ENCODE peak calls at places on chromosomes 1 and 21, in seven cellular contexts. One of them, this sample, is unnamed.
A peak's percentile ranks its signal among the peaks of the same experiment; 100 is the strongest.

GRCh38 chr1:202123336-202123813 is 658 bp downstream of the GPR37L1 start:
- DNase-seq in mammary epithelial cell: no peak
- DNase-seq in endothelial cell: no peak
- DNase-seq in mucosa of descending colon: no peak
- DNase-seq in choroid plexus epithelial cell: no peak
- DNase-seq in Caco-2: no peak
- DNase-seq in GM13977: no peak
- DNase-seq in this sample: no peak

GRCh38 chr1:64471218-64471719 is 1.3 kb downstream of the CACHD1 start:
- DNase-seq in mammary epithelial cell: peak; percentile 33
- DNase-seq in endothelial cell: peak; percentile 54
- DNase-seq in mucosa of descending colon: peak; percentile 51
- DNase-seq in choroid plexus epithelial cell: peak; percentile 4
- DNase-seq in Caco-2: peak; percentile 36
- DNase-seq in GM13977: no peak
- DNase-seq in this sample: peak; percentile 32

GRCh38 chr1:53535846-53536245 is 76.6 kb downstream of the DMRTB1 start:
- DNase-seq in mammary epithelial cell: no peak
- DNase-seq in endothelial cell: no peak
- DNase-seq in mucosa of descending colon: no peak
- DNase-seq in choroid plexus epithelial cell: no peak
- DNase-seq in Caco-2: no peak
- DNase-seq in GM13977: no peak
- DNase-seq in this sample: no peak

GRCh38 chr1:234500269-234500668 is 21.3 kb upstream of the TARBP1 start:
- DNase-seq in mammary epithelial cell: peak; percentile 65
- DNase-seq in endothelial cell: no peak
- DNase-seq in mucosa of descending colon: no peak
- DNase-seq in choroid plexus epithelial cell: no peak
- DNase-seq in Caco-2: no peak
- DNase-seq in GM13977: no peak
- DNase-seq in this sample: no peak

GRCh38 chr1:19775831-19776230 is 23.9 kb downstream of the TMCO4 start:
- DNase-seq in mammary epithelial cell: no peak
- DNase-seq in endothelial cell: no peak
- DNase-seq in mucosa of descending colon: no peak
- DNase-seq in choroid plexus epithelial cell: no peak
- DNase-seq in Caco-2: no peak
- DNase-seq in GM13977: no peak
- DNase-seq in this sample: no peak

GRCh38 chr1:66571789-66572188 is 37.8 kb downstream of the SGIP1 start:
- DNase-seq in mammary epithelial cell: peak; percentile 59
- DNase-seq in endothelial cell: no peak
- DNase-seq in mucosa of descending colon: no peak
- DNase-seq in choroid plexus epithelial cell: peak; percentile 50
- DNase-seq in Caco-2: no peak
- DNase-seq in GM13977: no peak
- DNase-seq in this sample: no peak

GRCh38 chr1:165144757-165145397 is 211.6 kb downstream of the LMX1A start:
- DNase-seq in mammary epithelial cell: peak; percentile 48
- DNase-seq in endothelial cell: peak; percentile 69
- DNase-seq in mucosa of descending colon: peak; percentile 28
- DNase-seq in choroid plexus epithelial cell: peak; percentile 74
- DNase-seq in Caco-2: peak; percentile 76
- DNase-seq in GM13977: peak; percentile 28
- DNase-seq in this sample: peak; percentile 26

GRCh38 chr1:149978547-149979023 is 31.9 kb downstream of the OTUD7B start:
- DNase-seq in mammary epithelial cell: peak; percentile 5
- DNase-seq in endothelial cell: no peak
- DNase-seq in mucosa of descending colon: no peak
- DNase-seq in choroid plexus epithelial cell: peak; percentile 66
- DNase-seq in Caco-2: no peak
- DNase-seq in GM13977: no peak
- DNase-seq in this sample: no peak

GRCh38 chr21:43659136-43660000 is at the start of the genes HSF2BP and RRP1B:
- DNase-seq in mammary epithelial cell: peak; percentile 81
- DNase-seq in endothelial cell: peak; percentile 86
- DNase-seq in mucosa of descending colon: peak; percentile 87
- DNase-seq in choroid plexus epithelial cell: peak; percentile 82
- DNase-seq in Caco-2: peak; percentile 89
- DNase-seq in GM13977: peak; percentile 96
- DNase-seq in this sample: peak; percentile 97
- TF ChIP-seq CTCF in mammary epithelial cell: no peak
- TF ChIP-seq CTCF in endothelial cell: no peak
- TF ChIP-seq CTCF in mucosa of descending colon: no peak
- TF ChIP-seq CTCF in choroid plexus epithelial cell: peak; percentile 17
- TF ChIP-seq CTCF in Caco-2: no peak
- TF ChIP-seq CTCF in GM13977: no peak
- TF ChIP-seq CTCF in this sample: no peak

GRCh38 chr1:8718878-8719361 is 98.5 kb downstream of the RERE start:
- DNase-seq in mammary epithelial cell: no peak
- DNase-seq in endothelial cell: no peak
- DNase-seq in mucosa of descending colon: no peak
- DNase-seq in choroid plexus epithelial cell: peak; percentile 24
- DNase-seq in Caco-2: no peak
- DNase-seq in GM13977: no peak
- DNase-seq in this sample: no peak
- TF ChIP-seq CTCF in mammary epithelial cell: no peak
- TF ChIP-seq CTCF in endothelial cell: no peak
- TF ChIP-seq CTCF in mucosa of descending colon: no peak
- TF ChIP-seq CTCF in choroid plexus epithelial cell: peak; percentile 50
- TF ChIP-seq CTCF in Caco-2: peak; percentile 18
- TF ChIP-seq CTCF in GM13977: peak; percentile 25
- TF ChIP-seq CTCF in this sample: no peak

GRCh38 chr1:159786465-159786864 is 5.7 kb downstream of the DUSP23 start:
- DNase-seq in mammary epithelial cell: no peak
- DNase-seq in endothelial cell: no peak
- DNase-seq in mucosa of descending colon: no peak
- DNase-seq in choroid plexus epithelial cell: no peak
- DNase-seq in Caco-2: no peak
- DNase-seq in GM13977: no peak
- DNase-seq in this sample: no peak

GRCh38 chr1:159795534-159795933 is 6.6 kb upstream of the FCRL6 start:
- DNase-seq in mammary epithelial cell: no peak
- DNase-seq in endothelial cell: no peak
- DNase-seq in mucosa of descending colon: no peak
- DNase-seq in choroid plexus epithelial cell: no peak
- DNase-seq in Caco-2: no peak
- DNase-seq in GM13977: no peak
- DNase-seq in this sample: no peak

GRCh38 chr1:159786966-159787365 is 6.2 kb downstream of the DUSP23 start:
- DNase-seq in mammary epithelial cell: peak; percentile 33
- DNase-seq in endothelial cell: no peak
- DNase-seq in mucosa of descending colon: no peak
- DNase-seq in choroid plexus epithelial cell: no peak
- DNase-seq in Caco-2: no peak
- DNase-seq in GM13977: no peak
- DNase-seq in this sample: no peak

GRCh38 chr1:159790237-159790917 is 9.6 kb downstream of the DUSP23 start:
- DNase-seq in mammary epithelial cell: no peak
- DNase-seq in endothelial cell: peak; percentile 14
- DNase-seq in mucosa of descending colon: no peak
- DNase-seq in choroid plexus epithelial cell: peak; percentile 41
- DNase-seq in Caco-2: peak; percentile 58
- DNase-seq in GM13977: peak; percentile 42
- DNase-seq in this sample: peak; percentile 43

DNA sequence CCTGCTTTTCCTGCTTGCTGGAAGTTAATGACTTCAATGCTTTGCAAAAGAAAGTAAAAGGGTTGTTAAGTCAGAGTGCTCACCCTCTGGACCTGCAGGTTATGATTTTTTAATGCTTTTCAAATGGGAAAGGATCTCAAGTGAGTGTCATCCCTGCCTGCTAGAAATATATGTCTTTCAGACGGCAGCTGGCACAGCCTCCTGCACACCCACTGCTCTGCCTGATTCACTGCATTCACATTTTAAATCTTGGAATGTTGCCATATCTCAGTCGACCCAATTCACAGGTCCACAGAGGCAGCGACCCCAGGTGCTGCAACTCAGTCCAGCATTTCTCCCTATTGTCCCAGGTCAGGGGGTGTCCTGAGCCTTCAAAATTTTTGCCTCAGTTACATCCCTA is 10.7 kb downstream of the DUSP23 start:
- DNase-seq in mammary epithelial cell: no peak
- DNase-seq in endothelial cell: no peak
- DNase-seq in mucosa of descending colon: no peak
- DNase-seq in choroid plexus epithelial cell: no peak
- DNase-seq in Caco-2: no peak
- DNase-seq in GM13977: no peak
- DNase-seq in this sample: no peak
- TF ChIP-seq CTCF in mammary epithelial cell: no peak
- TF ChIP-seq CTCF in endothelial cell: no peak
- TF ChIP-seq CTCF in mucosa of descending colon: no peak
- TF ChIP-seq CTCF in choroid plexus epithelial cell: no peak
- TF ChIP-seq CTCF in Caco-2: no peak
- TF ChIP-seq CTCF in GM13977: no peak
- TF ChIP-seq CTCF in this sample: no peak

GRCh38 chr1:14827870-14828269 is 229.4 kb downstream of the KAZN start:
- DNase-seq in mammary epithelial cell: no peak
- DNase-seq in endothelial cell: no peak
- DNase-seq in mucosa of descending colon: no peak
- DNase-seq in choroid plexus epithelial cell: no peak
- DNase-seq in Caco-2: no peak
- DNase-seq in GM13977: no peak
- DNase-seq in this sample: no peak

GRCh38 chr1:14825396-14825795 is 226.9 kb downstream of the KAZN start:
- DNase-seq in mammary epithelial cell: no peak
- DNase-seq in endothelial cell: no peak
- DNase-seq in mucosa of descending colon: no peak
- DNase-seq in choroid plexus epithelial cell: no peak
- DNase-seq in Caco-2: no peak
- DNase-seq in GM13977: no peak
- DNase-seq in this sample: no peak

GRCh38 chr1:14826731-14827326 is 228.3 kb downstream of the KAZN start:
- DNase-seq in mammary epithelial cell: no peak
- DNase-seq in endothelial cell: no peak
- DNase-seq in mucosa of descending colon: no peak
- DNase-seq in choroid plexus epithelial cell: no peak
- DNase-seq in Caco-2: no peak
- DNase-seq in GM13977: no peak
- DNase-seq in this sample: no peak

GRCh38 chr1:14824314-14824915 is 225.9 kb downstream of the KAZN start:
- DNase-seq in mammary epithelial cell: no peak
- DNase-seq in endothelial cell: no peak
- DNase-seq in mucosa of descending colon: no peak
- DNase-seq in choroid plexus epithelial cell: no peak
- DNase-seq in Caco-2: no peak
- DNase-seq in GM13977: peak; percentile 28
- DNase-seq in this sample: no peak

GRCh38 chr1:14826172-14826636 is 227.7 kb downstream of the KAZN start:
- DNase-seq in mammary epithelial cell: no peak
- DNase-seq in endothelial cell: no peak
- DNase-seq in mucosa of descending colon: no peak
- DNase-seq in choroid plexus epithelial cell: peak; percentile 95
- DNase-seq in Caco-2: no peak
- DNase-seq in GM13977: no peak
- DNase-seq in this sample: no peak
- TF ChIP-seq CTCF in mammary epithelial cell: no peak
- TF ChIP-seq CTCF in endothelial cell: no peak
- TF ChIP-seq CTCF in mucosa of descending colon: no peak
- TF ChIP-seq CTCF in choroid plexus epithelial cell: peak; percentile 45
- TF ChIP-seq CTCF in Caco-2: no peak
- TF ChIP-seq CTCF in GM13977: no peak
- TF ChIP-seq CTCF in this sample: no peak

GRCh38 chr1:209557216-209557615 is 26.3 kb upstream of the CAMK1G start:
- DNase-seq in mammary epithelial cell: no peak
- DNase-seq in endothelial cell: no peak
- DNase-seq in mucosa of descending colon: no peak
- DNase-seq in choroid plexus epithelial cell: no peak
- DNase-seq in Caco-2: no peak
- DNase-seq in GM13977: no peak
- DNase-seq in this sample: no peak

GRCh38 chr1:209550519-209550918 is 33.0 kb upstream of the CAMK1G start:
- DNase-seq in mammary epithelial cell: no peak
- DNase-seq in endothelial cell: no peak
- DNase-seq in mucosa of descending colon: no peak
- DNase-seq in choroid plexus epithelial cell: no peak
- DNase-seq in Caco-2: no peak
- DNase-seq in GM13977: no peak
- DNase-seq in this sample: no peak

GRCh38 chr1:209556159-209556690 is 27.3 kb upstream of the CAMK1G start:
- DNase-seq in mammary epithelial cell: no peak
- DNase-seq in endothelial cell: no peak
- DNase-seq in mucosa of descending colon: no peak
- DNase-seq in choroid plexus epithelial cell: no peak
- DNase-seq in Caco-2: no peak
- DNase-seq in GM13977: no peak
- DNase-seq in this sample: no peak

GRCh38 chr1:209552406-209553264 is 30.9 kb upstream of the CAMK1G start:
- DNase-seq in mammary epithelial cell: peak; percentile 51
- DNase-seq in endothelial cell: no peak
- DNase-seq in mucosa of descending colon: no peak
- DNase-seq in choroid plexus epithelial cell: no peak
- DNase-seq in Caco-2: no peak
- DNase-seq in GM13977: no peak
- DNase-seq in this sample: no peak

GRCh38 chr1:209554761-209555611 is 28.5 kb upstream of the CAMK1G start:
- DNase-seq in mammary epithelial cell: no peak
- DNase-seq in endothelial cell: no peak
- DNase-seq in mucosa of descending colon: no peak
- DNase-seq in choroid plexus epithelial cell: no peak
- DNase-seq in Caco-2: no peak
- DNase-seq in GM13977: no peak
- DNase-seq in this sample: no peak
- TF ChIP-seq CTCF in mammary epithelial cell: no peak
- TF ChIP-seq CTCF in endothelial cell: no peak
- TF ChIP-seq CTCF in mucosa of descending colon: no peak
- TF ChIP-seq CTCF in choroid plexus epithelial cell: no peak
- TF ChIP-seq CTCF in Caco-2: no peak
- TF ChIP-seq CTCF in GM13977: peak; percentile 13
- TF ChIP-seq CTCF in this sample: no peak

GRCh38 chr1:210857724-210858123 is 276.2 kb downstream of the KCNH1 start:
- DNase-seq in mammary epithelial cell: no peak
- DNase-seq in endothelial cell: no peak
- DNase-seq in mucosa of descending colon: no peak
- DNase-seq in choroid plexus epithelial cell: no peak
- DNase-seq in Caco-2: no peak
- DNase-seq in GM13977: no peak
- DNase-seq in this sample: no peak
- TF ChIP-seq CTCF in mammary epithelial cell: no peak
- TF ChIP-seq CTCF in endothelial cell: no peak
- TF ChIP-seq CTCF in mucosa of descending colon: no peak
- TF ChIP-seq CTCF in choroid plexus epithelial cell: no peak
- TF ChIP-seq CTCF in Caco-2: no peak
- TF ChIP-seq CTCF in GM13977: no peak
- TF ChIP-seq CTCF in this sample: no peak